ENCODE peak calls at places on chromosome 13, in eight cellular contexts. One of them, this sample, is unnamed.

GRCh38 chr13:52760078-52760477 is 20.5 kb upstream of the CNMD start:
- DNase-seq in astrocyte: no peak
- DNase-seq in right cardiac atrium: no peak
- DNase-seq in gastrocnemius medialis: no peak
- DNase-seq in neural progenitor cell: no peak
- DNase-seq in left lung: no peak
- DNase-seq in kidney epithelial cell: no peak
- DNase-seq in mesendoderm: no peak
- DNase-seq in this sample: no peak

GRCh38 chr13:113317031-113317430 is 20.0 kb downstream of the LAMP1 start:
- DNase-seq in astrocyte: no peak
- DNase-seq in right cardiac atrium: peak; percentile 39
- DNase-seq in gastrocnemius medialis: no peak
- DNase-seq in neural progenitor cell: no peak
- DNase-seq in left lung: no peak
- DNase-seq in kidney epithelial cell: no peak
- DNase-seq in mesendoderm: no peak
- DNase-seq in this sample: no peak

GRCh38 chr13:47033216-47033615 is 136.4 kb upstream of the HTR2A start:
- DNase-seq in astrocyte: peak; percentile 71
- DNase-seq in right cardiac atrium: no peak
- DNase-seq in gastrocnemius medialis: no peak
- DNase-seq in neural progenitor cell: no peak
- DNase-seq in left lung: no peak
- DNase-seq in kidney epithelial cell: peak; percentile 39
- DNase-seq in mesendoderm: peak; percentile 86
- DNase-seq in this sample: no peak

GRCh38 chr13:39787086-39787487 is 131.6 kb downstream of the COG6 start:
- DNase-seq in astrocyte: peak; percentile 71
- DNase-seq in right cardiac atrium: no peak
- DNase-seq in gastrocnemius medialis: no peak
- DNase-seq in neural progenitor cell: peak; percentile 62
- DNase-seq in left lung: no peak
- DNase-seq in kidney epithelial cell: no peak
- DNase-seq in mesendoderm: no peak
- DNase-seq in this sample: no peak

GRCh38 chr13:60765700-60766411 is 368.8 kb downstream of the TDRD3 start:
- DNase-seq in astrocyte: peak; percentile 83
- DNase-seq in right cardiac atrium: peak; percentile 55
- DNase-seq in gastrocnemius medialis: no peak
- DNase-seq in neural progenitor cell: no peak
- DNase-seq in left lung: peak; percentile 32
- DNase-seq in kidney epithelial cell: peak; percentile 77
- DNase-seq in mesendoderm: peak; percentile 24
- DNase-seq in this sample: no peak

GRCh38 chr13:56713656-56714055 is 427.1 kb upstream of the PRR20A start:
- DNase-seq in astrocyte: no peak
- DNase-seq in right cardiac atrium: no peak
- DNase-seq in gastrocnemius medialis: no peak
- DNase-seq in neural progenitor cell: no peak
- DNase-seq in left lung: no peak
- DNase-seq in kidney epithelial cell: no peak
- DNase-seq in mesendoderm: peak; percentile 11
- DNase-seq in this sample: no peak

GRCh38 chr13:113410472-113411201 is 42.7 kb downstream of the ADPRHL1 start:
- DNase-seq in astrocyte: peak; percentile 83
- DNase-seq in right cardiac atrium: peak; percentile 68
- DNase-seq in gastrocnemius medialis: peak; percentile 96
- DNase-seq in neural progenitor cell: no peak
- DNase-seq in left lung: peak; percentile 32
- DNase-seq in kidney epithelial cell: peak; percentile 74
- DNase-seq in mesendoderm: peak; percentile 59
- DNase-seq in this sample: no peak

GRCh38 chr13:97275265-97275664 is 53.1 kb downstream of the MBNL2 start:
- DNase-seq in astrocyte: peak; percentile 86
- DNase-seq in right cardiac atrium: no peak
- DNase-seq in gastrocnemius medialis: no peak
- DNase-seq in neural progenitor cell: no peak
- DNase-seq in left lung: no peak
- DNase-seq in kidney epithelial cell: no peak
- DNase-seq in mesendoderm: no peak
- DNase-seq in this sample: no peak

GRCh38 chr13:42048323-42048624 is 174 bp upstream of the DGKH start:
- DNase-seq in astrocyte: no peak
- DNase-seq in right cardiac atrium: no peak
- DNase-seq in gastrocnemius medialis: no peak
- DNase-seq in neural progenitor cell: no peak
- DNase-seq in left lung: no peak
- DNase-seq in kidney epithelial cell: no peak
- DNase-seq in mesendoderm: no peak
- DNase-seq in this sample: no peak

GRCh38 chr13:101579291-101579802 is 126.9 kb downstream of the ITGBL1 start:
- DNase-seq in astrocyte: peak; percentile 54
- DNase-seq in right cardiac atrium: no peak
- DNase-seq in gastrocnemius medialis: no peak
- DNase-seq in neural progenitor cell: no peak
- DNase-seq in left lung: no peak
- DNase-seq in kidney epithelial cell: peak; percentile 43
- DNase-seq in mesendoderm: no peak
- DNase-seq in this sample: no peak

GRCh38 chr13:84445776-84446175 is 563.5 kb upstream of the SLITRK1 start:
- DNase-seq in astrocyte: peak; percentile 89
- DNase-seq in right cardiac atrium: no peak
- DNase-seq in gastrocnemius medialis: no peak
- DNase-seq in neural progenitor cell: no peak
- DNase-seq in left lung: no peak
- DNase-seq in kidney epithelial cell: no peak
- DNase-seq in mesendoderm: no peak
- DNase-seq in this sample: no peak

GRCh38 chr13:51645154-51645650 is 60.9 kb downstream of the WDFY2 start:
- DNase-seq in astrocyte: peak; percentile 65
- DNase-seq in right cardiac atrium: no peak
- DNase-seq in gastrocnemius medialis: no peak
- DNase-seq in neural progenitor cell: no peak
- DNase-seq in left lung: no peak
- DNase-seq in kidney epithelial cell: no peak
- DNase-seq in mesendoderm: peak; percentile 84
- DNase-seq in this sample: no peak

GRCh38 chr13:27772651-27773425 is 19.4 kb upstream of the GSX1 start:
- DNase-seq in astrocyte: no peak
- DNase-seq in right cardiac atrium: no peak
- DNase-seq in gastrocnemius medialis: no peak
- DNase-seq in neural progenitor cell: no peak
- DNase-seq in left lung: no peak
- DNase-seq in kidney epithelial cell: no peak
- DNase-seq in mesendoderm: no peak
- DNase-seq in this sample: no peak
- H3K27me3 ChIP-seq in astrocyte: peaks cover 3% of the 10 kb centered on the region
- H3K27me3 ChIP-seq in right cardiac atrium: no peaks in the 10 kb centered on the region
- H3K27me3 ChIP-seq in gastrocnemius medialis: peaks cover 7% of the 10 kb centered on the region
- H3K27me3 ChIP-seq in neural progenitor cell: peaks cover 67% of the 10 kb centered on the region
- H3K27me3 ChIP-seq in left lung: no peaks in the 10 kb centered on the region
- H3K27me3 ChIP-seq in kidney epithelial cell: peaks cover 7% of the 10 kb centered on the region
- H3K27me3 ChIP-seq in mesendoderm: no peaks in the 10 kb centered on the region
- H3K27me3 ChIP-seq in this sample: peaks cover 91% of the 10 kb centered on the region

GRCh38 chr13:43528992-43529391 is 257.8 kb downstream of the ENOX1 start:
- DNase-seq in astrocyte: no peak
- DNase-seq in right cardiac atrium: no peak
- DNase-seq in gastrocnemius medialis: no peak
- DNase-seq in neural progenitor cell: no peak
- DNase-seq in left lung: no peak
- DNase-seq in kidney epithelial cell: no peak
- DNase-seq in mesendoderm: peak; percentile 14
- DNase-seq in this sample: no peak

GRCh38 chr13:43529796-43530195 is 257.0 kb downstream of the ENOX1 start:
- DNase-seq in astrocyte: no peak
- DNase-seq in right cardiac atrium: no peak
- DNase-seq in gastrocnemius medialis: no peak
- DNase-seq in neural progenitor cell: no peak
- DNase-seq in left lung: no peak
- DNase-seq in kidney epithelial cell: peak; percentile 2
- DNase-seq in mesendoderm: no peak
- DNase-seq in this sample: no peak
- H3K27me3 ChIP-seq in astrocyte: no peaks in the 10 kb centered on the region
- H3K27me3 ChIP-seq in right cardiac atrium: no peaks in the 10 kb centered on the region
- H3K27me3 ChIP-seq in gastrocnemius medialis: no peaks in the 10 kb centered on the region
- H3K27me3 ChIP-seq in neural progenitor cell: no peaks in the 10 kb centered on the region
- H3K27me3 ChIP-seq in left lung: no peaks in the 10 kb centered on the region
- H3K27me3 ChIP-seq in kidney epithelial cell: no peaks in the 10 kb centered on the region
- H3K27me3 ChIP-seq in mesendoderm: no peaks in the 10 kb centered on the region
- H3K27me3 ChIP-seq in this sample: no peaks in the 10 kb centered on the region

GRCh38 chr13:108755084-108755483 is 125.7 kb downstream of the MYO16 start:
- DNase-seq in astrocyte: no peak
- DNase-seq in right cardiac atrium: no peak
- DNase-seq in gastrocnemius medialis: no peak
- DNase-seq in neural progenitor cell: no peak
- DNase-seq in left lung: no peak
- DNase-seq in kidney epithelial cell: no peak
- DNase-seq in mesendoderm: no peak
- DNase-seq in this sample: no peak

DNA sequence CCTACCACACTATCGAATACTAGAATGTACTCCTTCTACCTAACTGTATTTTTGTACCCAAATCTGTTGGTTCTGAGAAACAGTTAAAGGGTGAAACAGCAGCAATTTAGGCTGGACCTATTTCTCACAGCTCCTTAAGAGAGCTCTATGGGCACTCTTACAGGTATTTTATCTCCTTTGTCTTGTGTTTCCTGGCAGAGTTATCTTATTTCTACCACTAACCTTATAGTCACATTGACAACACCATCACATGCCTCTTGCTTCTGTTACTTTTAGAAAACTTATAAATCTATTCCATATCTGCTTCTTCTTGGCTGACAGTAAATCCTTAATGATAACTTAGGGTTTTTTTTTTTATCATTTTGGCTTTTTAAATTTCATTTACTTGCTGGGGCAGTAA is 130.7 kb downstream of the MYO16 start:
- DNase-seq in astrocyte: no peak
- DNase-seq in right cardiac atrium: no peak
- DNase-seq in gastrocnemius medialis: no peak
- DNase-seq in neural progenitor cell: no peak
- DNase-seq in left lung: no peak
- DNase-seq in kidney epithelial cell: no peak
- DNase-seq in mesendoderm: no peak
- DNase-seq in this sample: no peak
- H3K27me3 ChIP-seq in astrocyte: no peaks in the 10 kb centered on the region
- H3K27me3 ChIP-seq in right cardiac atrium: no peaks in the 10 kb centered on the region
- H3K27me3 ChIP-seq in gastrocnemius medialis: no peaks in the 10 kb centered on the region
- H3K27me3 ChIP-seq in neural progenitor cell: no peaks in the 10 kb centered on the region
- H3K27me3 ChIP-seq in left lung: no peaks in the 10 kb centered on the region
- H3K27me3 ChIP-seq in kidney epithelial cell: no peaks in the 10 kb centered on the region
- H3K27me3 ChIP-seq in mesendoderm: no peaks in the 10 kb centered on the region
- H3K27me3 ChIP-seq in this sample: no peaks in the 10 kb centered on the region

GRCh38 chr13:24717217-24717616 is 37.0 kb downstream of the ATP12A start:
- DNase-seq in astrocyte: no peak
- DNase-seq in right cardiac atrium: no peak
- DNase-seq in gastrocnemius medialis: no peak
- DNase-seq in neural progenitor cell: no peak
- DNase-seq in left lung: no peak
- DNase-seq in kidney epithelial cell: no peak
- DNase-seq in mesendoderm: no peak
- DNase-seq in this sample: no peak
- H3K27me3 ChIP-seq in astrocyte: no peaks in the 10 kb centered on the region
- H3K27me3 ChIP-seq in right cardiac atrium: no peaks in the 10 kb centered on the region
- H3K27me3 ChIP-seq in gastrocnemius medialis: no peaks in the 10 kb centered on the region
- H3K27me3 ChIP-seq in neural progenitor cell: no peaks in the 10 kb centered on the region
- H3K27me3 ChIP-seq in left lung: no peaks in the 10 kb centered on the region
- H3K27me3 ChIP-seq in kidney epithelial cell: no peaks in the 10 kb centered on the region
- H3K27me3 ChIP-seq in mesendoderm: no peaks in the 10 kb centered on the region
- H3K27me3 ChIP-seq in this sample: peaks cover 7% of the 10 kb centered on the region

GRCh38 chr13:21124853-21125252 is 51.5 kb downstream of the SKA3 start:
- DNase-seq in astrocyte: peak; percentile 51
- DNase-seq in right cardiac atrium: no peak
- DNase-seq in gastrocnemius medialis: no peak
- DNase-seq in neural progenitor cell: peak; percentile 63
- DNase-seq in left lung: no peak
- DNase-seq in kidney epithelial cell: peak; percentile 84
- DNase-seq in mesendoderm: no peak
- DNase-seq in this sample: no peak
- H3K27me3 ChIP-seq in astrocyte: no peaks in the 10 kb centered on the region
- H3K27me3 ChIP-seq in right cardiac atrium: no peaks in the 10 kb centered on the region
- H3K27me3 ChIP-seq in gastrocnemius medialis: no peaks in the 10 kb centered on the region
- H3K27me3 ChIP-seq in neural progenitor cell: no peaks in the 10 kb centered on the region
- H3K27me3 ChIP-seq in left lung: no peaks in the 10 kb centered on the region
- H3K27me3 ChIP-seq in kidney epithelial cell: no peaks in the 10 kb centered on the region
- H3K27me3 ChIP-seq in mesendoderm: no peaks in the 10 kb centered on the region
- H3K27me3 ChIP-seq in this sample: no peaks in the 10 kb centered on the region

DNA sequence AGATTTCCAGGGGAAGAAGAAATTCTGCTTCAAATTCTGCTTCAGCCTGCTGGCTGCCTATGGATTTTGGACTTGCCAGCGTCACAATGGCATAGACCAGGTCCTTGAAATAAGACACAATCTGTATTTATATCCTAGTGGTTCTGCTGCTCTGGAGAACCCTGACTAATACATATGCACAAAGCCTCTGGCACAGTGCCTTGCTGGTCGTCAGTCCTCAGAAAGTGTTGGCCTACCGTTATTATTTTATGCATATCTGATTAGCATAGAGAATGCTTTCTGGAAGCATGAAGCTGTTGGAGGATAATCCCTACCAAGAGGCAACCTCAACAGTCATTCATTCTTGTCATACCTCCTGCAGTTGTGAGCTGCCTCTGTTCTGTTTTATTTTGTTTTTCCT is 213.8 kb downstream of the B3GLCT start:
- DNase-seq in astrocyte: no peak
- DNase-seq in right cardiac atrium: no peak
- DNase-seq in gastrocnemius medialis: no peak
- DNase-seq in neural progenitor cell: no peak
- DNase-seq in left lung: no peak
- DNase-seq in kidney epithelial cell: no peak
- DNase-seq in mesendoderm: no peak
- DNase-seq in this sample: no peak
- H3K27me3 ChIP-seq in astrocyte: no peaks in the 10 kb centered on the region
- H3K27me3 ChIP-seq in right cardiac atrium: no peaks in the 10 kb centered on the region
- H3K27me3 ChIP-seq in gastrocnemius medialis: no peaks in the 10 kb centered on the region
- H3K27me3 ChIP-seq in neural progenitor cell: no peaks in the 10 kb centered on the region
- H3K27me3 ChIP-seq in left lung: no peaks in the 10 kb centered on the region
- H3K27me3 ChIP-seq in kidney epithelial cell: no peaks in the 10 kb centered on the region
- H3K27me3 ChIP-seq in mesendoderm: no peaks in the 10 kb centered on the region
- H3K27me3 ChIP-seq in this sample: peaks cover 20% of the 10 kb centered on the region